ENCODE peak calls at places on chromosome X, in five cellular contexts. One of them, this sample, is unnamed.

GRCh38 chrX:74613350-74614192 is 853 bp downstream of the RLIM start:
- DNase-seq in cardiac muscle cell: peak; percentile 51
- DNase-seq in colonic mucosa: peak; percentile 19
- DNase-seq in left lung: no peak
- DNase-seq in aorta: no peak
- DNase-seq in this sample: peak; percentile 36

GRCh38 chrX:57204306-57204705 is 67.1 kb upstream of the SPIN2A start:
- DNase-seq in left lung: no peak
- DNase-seq in aorta: no peak
- DNase-seq in cardiac muscle cell: no peak
- DNase-seq in colonic mucosa: no peak
- DNase-seq in this sample: no peak

GRCh38 chrX:19889582-19890342 is 2.4 kb upstream of the SH3KBP1 start:
- DNase-seq in left lung: no peak
- DNase-seq in colonic mucosa: no peak
- DNase-seq in aorta: no peak
- DNase-seq in cardiac muscle cell: peak; percentile 75
- DNase-seq in this sample: no peak

GRCh38 chrX:78796916-78797315 is 49.4 kb downstream of the LPAR4 start:
- DNase-seq in cardiac muscle cell: no peak
- DNase-seq in colonic mucosa: no peak
- DNase-seq in aorta: no peak
- DNase-seq in left lung: no peak
- DNase-seq in this sample: no peak

GRCh38 chrX:147637190-147637589 is 274.5 kb upstream of the FMR1 start:
- DNase-seq in left lung: no peak
- DNase-seq in aorta: no peak
- DNase-seq in colonic mucosa: no peak
- DNase-seq in cardiac muscle cell: no peak
- DNase-seq in this sample: no peak

GRCh38 chrX:15744181-15744867 is 6.3 kb downstream of the CA5B start:
- DNase-seq in aorta: no peak
- DNase-seq in cardiac muscle cell: peak; percentile 30
- DNase-seq in colonic mucosa: no peak
- DNase-seq in left lung: no peak
- DNase-seq in this sample: no peak

GRCh38 chrX:134377537-134377936 is 82.4 kb upstream of the HPRT1 start:
- DNase-seq in cardiac muscle cell: peak; percentile 65
- DNase-seq in colonic mucosa: no peak
- DNase-seq in aorta: no peak
- DNase-seq in left lung: no peak
- DNase-seq in this sample: no peak

GRCh38 chrX:29229802-29230201 is 642.6 kb downstream of the IL1RAPL1 start:
- DNase-seq in left lung: no peak
- DNase-seq in colonic mucosa: no peak
- DNase-seq in aorta: no peak
- DNase-seq in cardiac muscle cell: no peak
- DNase-seq in this sample: no peak

GRCh38 chrX:151402719-151403390 is 5.8 kb downstream of the VMA21 start:
- DNase-seq in colonic mucosa: no peak
- DNase-seq in left lung: no peak
- DNase-seq in cardiac muscle cell: no peak
- DNase-seq in aorta: no peak
- DNase-seq in this sample: no peak

GRCh38 chrX:9352683-9353430 is 112.0 kb upstream of the TBL1X start:
- DNase-seq in left lung: no peak
- DNase-seq in cardiac muscle cell: peak; percentile 80
- DNase-seq in colonic mucosa: peak; percentile 34
- DNase-seq in aorta: peak; percentile 65
- DNase-seq in this sample: no peak

GRCh38 chrX:49066690-49067089 is 7.1 kb downstream of the PRAF2 start:
- DNase-seq in colonic mucosa: no peak
- DNase-seq in left lung: no peak
- DNase-seq in cardiac muscle cell: no peak
- DNase-seq in aorta: no peak
- DNase-seq in this sample: peak; percentile 54

GRCh38 chrX:8005678-8006347 is 78.6 kb upstream of the PNPLA4 start:
- DNase-seq in aorta: no peak
- DNase-seq in colonic mucosa: no peak
- DNase-seq in cardiac muscle cell: no peak
- DNase-seq in left lung: no peak
- DNase-seq in this sample: no peak

GRCh38 chrX:29315931-29316330 is 728.7 kb downstream of the IL1RAPL1 start:
- DNase-seq in aorta: no peak
- DNase-seq in left lung: no peak
- DNase-seq in colonic mucosa: no peak
- DNase-seq in cardiac muscle cell: no peak
- DNase-seq in this sample: no peak

GRCh38 chrX:101252634-101253033 is 33.0 kb downstream of the DRP2 start:
- DNase-seq in left lung: no peak
- DNase-seq in colonic mucosa: no peak
- DNase-seq in aorta: no peak
- DNase-seq in cardiac muscle cell: peak; percentile 14
- DNase-seq in this sample: no peak

GRCh38 chrX:49879656-49880277 is 483 bp downstream of the USP27X start:
- DNase-seq in aorta: no peak
- DNase-seq in cardiac muscle cell: peak; percentile 1
- DNase-seq in colonic mucosa: no peak
- DNase-seq in left lung: no peak
- DNase-seq in this sample: peak; percentile 66

GRCh38 chrX:24789047-24789446 is 95.3 kb downstream of the POLA1 start:
- DNase-seq in left lung: no peak
- DNase-seq in colonic mucosa: no peak
- DNase-seq in aorta: no peak
- DNase-seq in cardiac muscle cell: no peak
- DNase-seq in this sample: no peak

GRCh38 chrX:72037601-72038000 is 94.1 kb downstream of the RTL5 start:
- DNase-seq in left lung: no peak
- DNase-seq in cardiac muscle cell: no peak
- DNase-seq in aorta: no peak
- DNase-seq in colonic mucosa: peak; percentile 4
- DNase-seq in this sample: no peak

GRCh38 chrX:45515262-45516215 is 314.9 kb upstream of the DIPK2B start:
- DNase-seq in aorta: peak; percentile 82
- DNase-seq in colonic mucosa: peak; percentile 44
- DNase-seq in left lung: no peak
- DNase-seq in cardiac muscle cell: peak; percentile 87
- DNase-seq in this sample: peak; percentile 19

GRCh38 chrX:66203114-66203513 is 39.1 kb downstream of the HEPH start:
- DNase-seq in aorta: no peak
- DNase-seq in cardiac muscle cell: no peak
- DNase-seq in colonic mucosa: peak; percentile 25
- DNase-seq in left lung: no peak
- DNase-seq in this sample: no peak

GRCh38 chrX:14616876-14617275 is 87.5 kb downstream of the GLRA2 start:
- DNase-seq in cardiac muscle cell: peak; percentile 16
- DNase-seq in left lung: no peak
- DNase-seq in colonic mucosa: no peak
- DNase-seq in aorta: no peak
- DNase-seq in this sample: no peak

GRCh38 chrX:138191998-138192397 is 519.5 kb downstream of the FGF13 start:
- DNase-seq in left lung: no peak
- DNase-seq in cardiac muscle cell: peak; percentile 1
- DNase-seq in aorta: no peak
- DNase-seq in colonic mucosa: no peak
- DNase-seq in this sample: peak; percentile 14

GRCh38 chrX:40140706-40141499 is 43.1 kb upstream of the BCOR start:
- DNase-seq in left lung: no peak
- DNase-seq in colonic mucosa: no peak
- DNase-seq in cardiac muscle cell: peak; percentile 73
- DNase-seq in aorta: peak; percentile 57
- DNase-seq in this sample: peak; percentile 69

GRCh38 chrX:111829345-111829744 is 46.6 kb upstream of the TRPC5OS start:
- DNase-seq in cardiac muscle cell: no peak
- DNase-seq in aorta: no peak
- DNase-seq in colonic mucosa: no peak
- DNase-seq in left lung: no peak
- DNase-seq in this sample: no peak

GRCh38 chrX:74382613-74383012 is 38.7 kb upstream of the SLC16A2 start:
- DNase-seq in aorta: peak; percentile 79
- DNase-seq in left lung: no peak
- DNase-seq in cardiac muscle cell: peak; percentile 73
- DNase-seq in colonic mucosa: peak; percentile 75
- DNase-seq in this sample: peak; percentile 76

GRCh38 chrX:17836830-17837229 is 24.3 kb downstream of the RAI2 start:
- DNase-seq in left lung: no peak
- DNase-seq in cardiac muscle cell: no peak
- DNase-seq in colonic mucosa: no peak
- DNase-seq in aorta: no peak
- DNase-seq in this sample: no peak

GRCh38 chrX:47361538-47362511 is 8.6 kb upstream of the ZNF157 start:
- DNase-seq in left lung: no peak
- DNase-seq in cardiac muscle cell: peak; percentile 97
- DNase-seq in aorta: peak; percentile 90
- DNase-seq in colonic mucosa: peak; percentile 49
- DNase-seq in this sample: peak; percentile 94

GRCh38 chrX:153669174-153669890 is 4.3 kb downstream of the PNCK start:
- DNase-seq in left lung: peak; percentile 76
- DNase-seq in aorta: no peak
- DNase-seq in colonic mucosa: no peak
- DNase-seq in cardiac muscle cell: peak; percentile 18
- DNase-seq in this sample: peak; percentile 89

DNA sequence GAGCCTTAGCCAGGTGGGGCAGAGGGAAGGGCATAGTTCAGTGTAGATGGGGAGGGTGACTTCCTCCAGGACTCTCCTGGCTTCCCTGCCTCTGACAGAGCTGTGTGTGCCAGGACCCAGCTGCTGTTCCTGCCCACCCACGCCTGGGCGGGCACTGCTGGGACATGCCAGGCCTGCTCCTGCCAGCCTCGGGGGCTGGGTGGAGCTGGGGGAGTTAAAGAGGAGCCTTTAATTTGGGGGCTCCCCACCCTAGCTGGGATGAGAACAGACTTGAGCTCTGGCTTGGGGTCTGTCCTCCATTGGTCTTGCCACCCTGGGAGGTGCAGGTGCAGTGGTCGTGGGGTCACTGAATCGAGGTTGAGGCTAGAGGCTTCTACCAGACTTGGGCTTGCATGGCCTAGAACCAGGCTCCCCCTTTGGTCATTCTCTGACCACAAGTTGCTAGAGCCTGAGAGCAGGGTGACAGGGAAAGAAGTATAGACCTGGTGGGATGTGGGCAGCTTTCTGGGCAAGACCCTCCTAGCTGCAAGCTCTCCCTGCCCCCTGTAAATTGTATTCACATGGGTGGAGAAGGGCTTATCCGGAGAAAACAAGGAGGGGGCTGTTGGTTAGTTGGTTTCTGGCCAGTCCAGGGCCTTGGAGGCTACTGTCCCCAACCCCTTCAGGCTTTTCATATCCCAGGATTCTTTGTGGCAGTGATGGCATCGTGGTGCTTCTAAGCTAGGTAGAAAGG is 5.7 kb downstream of the EFNB1 start:
- DNase-seq in left lung: no peak
- DNase-seq in aorta: no peak
- DNase-seq in cardiac muscle cell: no peak
- DNase-seq in colonic mucosa: peak; percentile 66
- DNase-seq in this sample: peak; percentile 15
- H3K4me3 ChIP-seq in left lung: no peak overlapping the region
- H3K4me3 ChIP-seq in aorta: no peak overlapping the region
- H3K4me3 ChIP-seq in cardiac muscle cell: no peak overlapping the region
- H3K4me3 ChIP-seq in colonic mucosa: no peak overlapping the region
- H3K4me3 ChIP-seq in this sample: no peak overlapping the region

DNA sequence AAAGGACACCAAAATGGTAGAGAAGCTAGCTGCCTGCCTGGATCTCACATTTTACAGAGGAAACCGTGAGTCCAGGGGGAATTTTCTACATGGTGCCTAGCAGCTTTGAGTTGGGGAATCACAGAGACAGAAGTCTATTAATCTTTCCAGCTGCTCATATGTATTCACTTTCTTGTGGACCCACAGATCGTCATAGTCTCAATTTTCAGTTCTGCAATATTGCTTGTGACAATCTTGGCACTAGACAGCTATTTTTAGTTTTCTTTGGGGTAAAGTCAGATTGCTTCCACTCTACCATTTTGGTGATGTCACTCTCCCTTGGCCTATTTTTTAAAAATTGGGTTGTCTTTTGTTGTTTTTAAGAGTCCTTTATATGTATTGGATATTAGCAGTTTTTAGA is 233.4 kb upstream of the STK26 start:
- DNase-seq in colonic mucosa: no peak
- DNase-seq in left lung: no peak
- DNase-seq in aorta: no peak
- DNase-seq in cardiac muscle cell: no peak
- DNase-seq in this sample: no peak
- H3K36me3 ChIP-seq in colonic mucosa: no peaks in the 10 kb centered on the region
- H3K36me3 ChIP-seq in left lung: no peaks in the 10 kb centered on the region
- H3K36me3 ChIP-seq in aorta: no peaks in the 10 kb centered on the region
- H3K36me3 ChIP-seq in cardiac muscle cell: peaks cover 48% of the 10 kb centered on the region
- H3K36me3 ChIP-seq in this sample: peaks cover 41% of the 10 kb centered on the region

GRCh38 chrX:633043-633654 is 2.6 kb downstream of the SHOX start:
- DNase-seq in left lung: no peak
- DNase-seq in cardiac muscle cell: no peak
- DNase-seq in colonic mucosa: no peak
- DNase-seq in aorta: no peak
- DNase-seq in this sample: no peak
- H3K27me3 ChIP-seq in left lung: peaks cover 86% of the 10 kb centered on the region
- H3K27me3 ChIP-seq in cardiac muscle cell: peaks cover 90% of the 10 kb centered on the region
- H3K27me3 ChIP-seq in colonic mucosa: peaks cover 69% of the 10 kb centered on the region
- H3K27me3 ChIP-seq in aorta: no peaks in the 10 kb centered on the region
- H3K27me3 ChIP-seq in this sample: peaks cover 95% of the 10 kb centered on the region

DNA sequence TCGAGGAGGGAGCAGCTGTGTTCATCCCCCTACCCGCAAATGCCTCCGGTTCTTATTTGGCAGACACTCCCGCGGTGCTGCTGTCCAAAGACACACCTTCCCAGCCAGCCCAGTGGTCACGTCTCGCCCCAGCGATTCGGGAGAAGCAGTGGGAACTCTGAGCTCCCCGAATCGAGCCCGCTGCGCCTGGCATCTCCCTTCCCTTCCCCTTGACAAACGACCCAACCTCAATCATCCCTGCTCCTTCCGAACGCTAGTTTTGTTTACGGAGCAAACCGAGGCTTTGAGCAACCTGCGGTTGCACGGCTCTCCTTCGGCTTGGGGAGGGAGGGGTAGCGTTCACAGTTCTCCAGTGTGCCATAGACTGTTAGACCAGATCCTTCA is 299 bp upstream of the FRMPD4 start:
- DNase-seq in colonic mucosa: no peak
- DNase-seq in aorta: no peak
- DNase-seq in left lung: no peak
- DNase-seq in cardiac muscle cell: no peak
- DNase-seq in this sample: no peak
- H3K4me3 ChIP-seq in colonic mucosa: no peak overlapping the region
- H3K4me3 ChIP-seq in aorta: no peak overlapping the region
- H3K4me3 ChIP-seq in left lung: peak overlapping the region; percentile 16
- H3K4me3 ChIP-seq in cardiac muscle cell: peak overlapping the region; percentile 44
- H3K4me3 ChIP-seq in this sample: peak overlapping the region; percentile 73

DNA sequence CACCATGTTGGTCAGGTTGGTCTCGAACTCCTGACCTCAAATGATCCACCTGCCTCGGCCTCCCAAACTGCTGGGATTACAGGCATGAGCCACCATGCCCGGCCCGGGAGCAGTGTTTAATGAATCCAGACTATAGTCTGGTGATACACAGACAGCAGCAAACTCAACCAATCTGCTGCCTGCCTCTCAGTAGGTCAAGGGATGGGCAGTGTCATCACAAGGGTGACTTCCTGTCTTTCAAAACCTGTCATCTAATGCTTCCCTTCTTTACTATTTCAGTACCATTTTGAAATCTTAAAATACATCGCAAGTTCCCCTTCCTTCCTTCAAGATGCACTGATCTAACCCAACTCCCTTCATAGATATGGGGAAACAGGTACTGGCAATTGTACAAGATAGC is 8.4 kb downstream of the RPL39 start:
- DNase-seq in left lung: no peak
- DNase-seq in cardiac muscle cell: no peak
- DNase-seq in colonic mucosa: no peak
- DNase-seq in aorta: no peak
- DNase-seq in this sample: no peak
- H3K36me3 ChIP-seq in left lung: peaks cover 35% of the 10 kb centered on the region
- H3K36me3 ChIP-seq in cardiac muscle cell: peaks cover 17% of the 10 kb centered on the region
- H3K36me3 ChIP-seq in colonic mucosa: no peaks in the 10 kb centered on the region
- H3K36me3 ChIP-seq in aorta: no peaks in the 10 kb centered on the region
- H3K36me3 ChIP-seq in this sample: peaks cover 6% of the 10 kb centered on the region